ENCODE peak calls at places on chromosomes 4 and X, in eight cellular contexts. X is fibroblast of lung, S is MM.1S, Q is hepatocyte, W is stomach, F is iPS DF 6.9, K is IMR-90, D is K562. C is an unnamed sample.

GRCh38 chrX:87525771-87526229 is 8.2 kb downstream of the KLHL4 start:
- DNase-seq in F (no peak), Q (peak; percentile 7), D (peak; percentile 2), K (peak; percentile 78), S (no peak), X (peak; percentile 78), W (no peak), C (no peak)

GRCh38 chr4:60794372-60794771 is 405.8 kb upstream of the ADGRL3 start:
- DNase-seq in K (no peak), X (no peak), W (no peak), S (no peak), F (no peak), Q (no peak), D (no peak), C (no peak)

GRCh38 chrX:110015915-110016314 is 13.0 kb downstream of the TMEM164 start:
- DNase-seq in W (no peak), F (no peak), K (no peak), X (no peak), S (no peak), Q (no peak), D (no peak), C (no peak)

GRCh38 chr4:107120661-107121060 is 84.5 kb upstream of the DKK2 start:
- DNase-seq in W (no peak), D (no peak), X (no peak), Q (no peak), K (no peak), S (no peak), F (no peak), C (no peak)

GRCh38 chr4:3498407-3498806 is 33.8 kb downstream of the LRPAP1 start:
- DNase-seq in S (no peak), X (no peak), K (no peak), Q (no peak), W (no peak), F (no peak), D (no peak), C (no peak)

GRCh38 chr4:74884282-74884681 is 48.6 kb upstream of the PARM1 start:
- DNase-seq in D (no peak), S (no peak), Q (peak; percentile 15), F (no peak), K (no peak), W (no peak), X (no peak), C (no peak)

GRCh38 chrX:107272431-107272921 is 66.1 kb downstream of the DNAAF6 start:
- DNase-seq in W (no peak), F (peak; percentile 33), S (no peak), Q (peak; percentile 14), X (no peak), D (peak; percentile 11), K (no peak), C (peak; percentile 18)

GRCh38 chr4:132865458-132865857 is 283.6 kb upstream of the PCDH10 start:
- DNase-seq in X (no peak), K (no peak), Q (no peak), S (no peak), W (no peak), F (no peak), D (no peak), C (no peak)

GRCh38 chrX:38205037-38205436 is 15.6 kb downstream of the SRPX start:
- DNase-seq in D (no peak), S (no peak), F (no peak), W (no peak), Q (no peak), K (no peak), X (no peak), C (no peak)

GRCh38 chr4:108172780-108173598 is 4.3 kb upstream of the LEF1 start:
- DNase-seq in D (peak; percentile 86), F (no peak), Q (peak; percentile 82), X (peak; percentile 69), S (peak; percentile 81), K (no peak), W (peak; percentile 54), C (peak; percentile 54)

GRCh38 chr4:78293348-78293747 is 236.2 kb downstream of the FRAS1 start:
- DNase-seq in K (peak; percentile 8), D (no peak), X (peak; percentile 63), F (no peak), S (no peak), W (no peak), Q (no peak), C (no peak)

GRCh38 chr4:3388461-3389185 is 53.1 kb upstream of the HGFAC start:
- DNase-seq in K (peak; percentile 73), Q (no peak), X (peak; percentile 60), S (no peak), W (no peak), D (no peak), F (no peak), C (no peak)

GRCh38 chrX:40821780-40822179 is 86.4 kb upstream of the MED14 start:
- DNase-seq in W (no peak), Q (no peak), X (no peak), F (no peak), D (no peak), K (no peak), S (no peak), C (no peak)

GRCh38 chrX:140034916-140035315 is 69.6 kb upstream of the CXorf66 start:
- DNase-seq in Q (no peak), W (no peak), K (no peak), D (peak; percentile 13), S (peak; percentile 33), X (no peak), F (no peak), C (peak; percentile 6)

GRCh38 chr4:55633903-55634302 is 2.2 kb downstream of the NMU start:
- DNase-seq in S (no peak), K (no peak), X (no peak), W (no peak), F (no peak), Q (no peak), D (peak; percentile 34), C (no peak)

DNA sequence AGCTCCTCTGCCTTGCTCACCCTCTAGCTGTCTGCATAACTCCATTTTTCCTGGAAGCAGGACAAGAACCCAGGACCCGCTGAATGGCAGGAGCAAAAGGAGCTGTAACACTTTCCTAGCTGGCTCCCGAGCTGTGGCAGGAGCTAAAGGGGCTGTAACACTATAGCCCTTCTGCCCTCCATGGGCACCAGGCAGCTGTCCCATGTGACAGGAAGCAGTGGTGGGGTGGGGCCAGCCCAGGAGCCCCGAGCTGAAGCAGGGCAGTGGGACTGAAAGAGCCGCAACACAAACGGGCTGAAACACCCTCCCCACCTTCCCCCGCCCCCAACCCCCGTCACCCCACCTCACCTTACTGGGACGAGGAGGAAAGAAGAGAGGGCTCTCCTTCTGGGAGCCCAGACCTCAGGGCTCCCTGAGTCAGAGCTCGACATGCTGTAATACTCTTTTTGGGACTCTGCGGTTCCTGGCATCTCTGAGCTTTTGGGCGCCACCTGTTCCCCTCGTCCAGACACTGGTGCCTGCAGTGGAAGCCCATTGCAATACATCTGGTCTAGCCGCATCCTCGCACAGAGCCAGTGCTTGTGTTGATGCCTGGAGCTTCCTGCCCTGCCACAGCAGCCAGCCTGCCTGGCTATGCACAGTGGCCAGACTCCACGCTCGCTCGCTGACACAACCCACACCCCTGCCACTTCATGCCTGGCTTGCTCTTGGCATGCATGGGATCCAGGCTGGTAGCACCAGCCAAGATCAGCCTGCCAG is 39.4 kb downstream of the PPM1K start:
- DNase-seq in K (no peak), D (no peak), F (no peak), S (no peak), Q (no peak), W (no peak), X (no peak), C (no peak)
- H3K27ac ChIP-seq in K (no peak overlapping the region), D (no peak overlapping the region), F (no peak overlapping the region), S (no peak overlapping the region), Q (no peak overlapping the region), W (no peak overlapping the region), X (no peak overlapping the region), C (no peak overlapping the region)

GRCh38 chr4:48997962-48998361 is 11.9 kb downstream of the CWH43 start:
- DNase-seq in D (no peak), W (no peak), X (no peak), S (no peak), K (no peak), Q (no peak), F (no peak), C (no peak)
- H3K9me3 ChIP-seq in D (no peaks in the 10 kb centered on the region), W (no peaks in the 10 kb centered on the region), X (no peaks in the 10 kb centered on the region), S (no peaks in the 10 kb centered on the region), K (no peaks in the 10 kb centered on the region), Q (no peaks in the 10 kb centered on the region), F (peaks cover 6% of the 10 kb centered on the region), C (no peaks in the 10 kb centered on the region)

GRCh38 chr4:127379499-127379898 is 253.3 kb upstream of the INTU start:
- DNase-seq in K (no peak), X (no peak), D (no peak), F (no peak), W (no peak), Q (no peak), S (no peak), C (no peak)
- H3K4me1 ChIP-seq in K (no peaks in the 10 kb centered on the region), X (no peaks in the 10 kb centered on the region), D (no peaks in the 10 kb centered on the region), F (no peaks in the 10 kb centered on the region), W (no peaks in the 10 kb centered on the region), Q (no peaks in the 10 kb centered on the region), S (no peaks in the 10 kb centered on the region), C (no peaks in the 10 kb centered on the region)

GRCh38 chrX:20056704-20057103 is 60.0 kb downstream of the MAP7D2 start:
- DNase-seq in Q (peak; percentile 8), X (no peak), W (no peak), F (no peak), D (no peak), K (peak; percentile 41), S (no peak), C (no peak)
- H3K27ac ChIP-seq in Q (no peak overlapping the region), X (no peak overlapping the region), W (no peak overlapping the region), F (no peak overlapping the region), D (no peak overlapping the region), K (no peak overlapping the region), S (no peak overlapping the region), C (no peak overlapping the region)

GRCh38 chr4:142016031-142016430 is 379.6 kb downstream of the IL15 start:
- DNase-seq in D (no peak), K (peak; percentile 12), S (no peak), F (no peak), X (no peak), Q (no peak), W (no peak), C (no peak)
- H3K9me3 ChIP-seq in D (no peaks in the 10 kb centered on the region), K (no peaks in the 10 kb centered on the region), S (no peaks in the 10 kb centered on the region), F (no peaks in the 10 kb centered on the region), X (no peaks in the 10 kb centered on the region), Q (no peaks in the 10 kb centered on the region), W (no peaks in the 10 kb centered on the region), C (no peaks in the 10 kb centered on the region)

DNA sequence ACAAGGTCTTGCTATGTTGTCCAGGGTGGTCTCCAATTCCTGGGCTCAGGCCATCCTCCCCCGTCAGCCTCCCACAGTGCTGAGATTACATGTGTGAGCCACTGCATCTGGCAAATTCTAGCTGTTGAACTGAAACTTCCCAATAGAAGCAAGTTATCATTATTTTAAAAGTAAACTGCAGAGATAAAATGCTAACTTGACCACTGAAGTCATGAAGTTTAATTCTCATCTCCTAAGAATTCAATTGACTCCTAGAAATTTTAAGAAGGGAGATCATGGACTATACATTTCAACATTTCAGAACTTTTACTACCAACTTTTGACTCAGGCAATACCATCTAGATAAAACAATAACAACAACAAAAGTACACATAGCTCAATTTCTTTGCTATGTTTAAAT is 11.7 kb upstream of the EXOSC9 start:
- DNase-seq in S (no peak), F (no peak), D (no peak), X (no peak), W (no peak), K (peak; percentile 41), Q (no peak), C (no peak)
- H3K4me1 ChIP-seq in S (no peaks in the 10 kb centered on the region), F (peaks cover under 1% of the 10 kb centered on the region), D (peaks cover 26% of the 10 kb centered on the region), X (peaks cover 17% of the 10 kb centered on the region), W (peaks cover 4% of the 10 kb centered on the region), K (peaks cover 25% of the 10 kb centered on the region), Q (no peaks in the 10 kb centered on the region), C (no peaks in the 10 kb centered on the region)

GRCh38 chr4:88751258-88752075 is 53.8 kb upstream of the NAP1L5 start:
- DNase-seq in W (no peak), X (no peak), K (peak; percentile 53), Q (no peak), D (no peak), F (no peak), S (no peak), C (no peak)
- H3K27ac ChIP-seq in W (no peak overlapping the region), X (no peak overlapping the region), K (no peak overlapping the region), Q (no peak overlapping the region), D (no peak overlapping the region), F (no peak overlapping the region), S (no peak overlapping the region), C (no peak overlapping the region)